ENCODE peak calls at places on chromosomes 7 and 10, in six cellular contexts. A, H, O, J, G and C are unnamed samples. For H3K4me1, the result is how much of the 10 kb centered on the place peaks cover.

GRCh38 chr10:100978121-100978895 is 9.0 kb downstream of the MRPL43 start:
- DNase-seq in A (no peak), H (no peak), O (no peak), J (no peak), G (no peak), C (no peak)

GRCh38 chr7:38675500-38676106 is 44.4 kb upstream of the AMPH start:
- DNase-seq in A (no peak), H (no peak), O (no peak), J (no peak), G (no peak), C (no peak)

GRCh38 chr7:127968547-127968946 is 62.7 kb downstream of the LRRC4 start:
- DNase-seq in A (no peak), H (no peak), O (no peak), J (no peak), G (no peak), C (no peak)

GRCh38 chr7:133540096-133540860 is 287.4 kb downstream of the EXOC4 start:
- DNase-seq in A (no peak), H (no peak), O (no peak), J (no peak), G (no peak), C (no peak)

GRCh38 chr7:96499532-96499931 is 177.6 kb upstream of the SLC25A13 start:
- DNase-seq in A (no peak), H (no peak), O (no peak), J (no peak), G (no peak), C (no peak)

GRCh38 chr7:119935418-119936025 is 337.5 kb upstream of the KCND2 start:
- DNase-seq in A (no peak), H (peak), O (peak), J (no peak), G (peak), C (no peak)

GRCh38 chr10:1611936-1612550 is 125.3 kb downstream of the ADARB2 start:
- DNase-seq in A (no peak), H (no peak), O (no peak), J (no peak), G (no peak), C (no peak)

GRCh38 chr7:1892011-1892965 is 222.2 kb downstream of the ELFN1 start:
- DNase-seq in A (no peak), H (no peak), O (no peak), J (no peak), G (no peak), C (no peak)

GRCh38 chr7:99614495-99614894 is 2.3 kb upstream of the ZSCAN25 start:
- DNase-seq in A (no peak), H (peak), O (no peak), J (no peak), G (no peak), C (no peak)

GRCh38 chr10:42753126-42753506 is 29.5 kb upstream of the BMS1 start:
- DNase-seq in A (peak), H (no peak), O (peak), J (peak), G (no peak), C (peak)

GRCh38 chr10:25811141-25811685 is 122.8 kb upstream of the MYO3A start:
- DNase-seq in A (no peak), H (no peak), O (no peak), J (no peak), G (no peak), C (no peak)

GRCh38 chr10:72831696-72832355 is 61.7 kb upstream of the OIT3 start:
- DNase-seq in A (no peak), H (no peak), O (no peak), J (no peak), G (no peak), C (no peak)

GRCh38 chr10:128530301-128530700 is 404.1 kb upstream of the MKI67 start:
- DNase-seq in A (no peak), H (peak), O (peak), J (no peak), G (no peak), C (no peak)

GRCh38 chr7:90409667-90410066 is 6.4 kb downstream of the CLDN12 start:
- DNase-seq in A (no peak), H (no peak), O (no peak), J (no peak), G (peak), C (no peak)

GRCh38 chr7:158357898-158358821 is 229.5 kb downstream of the PTPRN2 start:
- DNase-seq in A (peak), H (no peak), O (no peak), J (no peak), G (no peak), C (no peak)

GRCh38 chr7:94423865-94424264 is 29.2 kb downstream of the COL1A2 start:
- DNase-seq in A (no peak), H (no peak), O (peak), J (no peak), G (no peak), C (no peak)

DNA sequence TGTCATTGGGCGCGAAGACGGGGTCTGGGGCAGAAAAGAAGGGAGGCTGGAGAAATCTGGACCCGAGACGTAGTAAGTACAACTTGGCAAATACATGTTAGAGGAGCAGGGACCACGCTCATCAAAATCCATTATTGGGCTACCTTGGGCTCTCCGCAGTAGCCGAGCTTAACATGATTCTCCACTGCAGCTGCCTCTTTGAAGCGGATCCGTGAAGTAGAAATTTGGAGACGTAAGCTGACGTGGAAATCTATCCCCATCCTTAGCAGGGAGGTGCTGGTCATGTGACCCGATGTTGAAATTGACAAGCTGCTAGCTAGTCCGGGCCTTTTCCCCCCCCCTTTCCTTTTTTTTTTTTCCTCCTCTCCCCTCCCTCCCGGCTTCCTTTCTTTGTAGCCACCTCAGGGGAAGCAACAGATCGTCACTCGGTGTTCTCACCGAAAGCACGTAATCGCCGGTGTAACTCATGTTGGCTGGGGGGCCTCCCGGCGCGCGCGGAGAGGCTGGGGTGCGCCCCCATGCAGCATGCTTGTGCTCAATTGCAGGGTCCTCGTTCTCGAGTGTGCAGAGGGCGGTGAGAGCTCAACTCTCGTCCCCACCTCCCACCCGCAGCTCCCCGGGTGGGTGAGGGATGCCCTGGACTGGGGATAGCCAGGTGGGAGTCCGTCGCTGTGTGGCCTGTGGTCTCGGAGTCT is at the start of gene HOXA11:
- DNase-seq in A (peak), H (no peak), O (no peak), J (peak), G (no peak), C (peak)
- H3K4me1 ChIP-seq in A (under half), H (under half), O (under half), J (under half), G (under half), C (under half)

GRCh38 chr7:130900471-130901076 is 166.6 kb upstream of the KLF14 start:
- DNase-seq in A (no peak), H (no peak), O (no peak), J (no peak), G (no peak), C (no peak)
- H3K4me1 ChIP-seq in A (half or more), H (half or more), O (half or more), J (half or more), G (half or more), C (half or more)

DNA sequence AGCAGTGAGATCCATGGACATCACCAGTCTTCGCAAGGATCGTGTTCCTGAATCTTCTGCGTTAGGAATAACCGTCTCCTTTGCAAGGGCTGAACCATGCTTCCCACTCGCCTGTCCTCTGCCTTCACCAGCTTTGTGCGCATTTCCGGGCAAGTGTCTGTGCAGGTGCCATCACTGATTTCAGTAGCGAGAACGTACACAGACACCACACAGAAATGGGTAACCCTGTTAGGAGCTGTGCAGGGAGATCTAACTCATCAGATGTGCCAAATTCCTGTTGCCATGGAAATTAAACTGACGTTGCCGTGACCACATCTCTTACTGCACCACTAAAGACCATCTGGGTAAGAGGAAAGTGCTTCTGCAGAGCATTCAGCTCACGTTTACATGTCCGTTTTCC is 146.3 kb downstream of the DIP2C start:
- DNase-seq in A (peak), H (no peak), O (no peak), J (no peak), G (no peak), C (no peak)
- H3K4me1 ChIP-seq in A (under half), H (under half), O (under half), J (under half), G (under half), C (under half)

GRCh38 chr7:27160147-27160545 is 3.7 kb upstream of the HOXA7 start:
- DNase-seq in A (peak), H (no peak), O (no peak), J (peak), G (no peak), C (no peak)
- H3K4me1 ChIP-seq in A (under half), H (under half), O (under half), J (under half), G (under half), C (under half)

DNA sequence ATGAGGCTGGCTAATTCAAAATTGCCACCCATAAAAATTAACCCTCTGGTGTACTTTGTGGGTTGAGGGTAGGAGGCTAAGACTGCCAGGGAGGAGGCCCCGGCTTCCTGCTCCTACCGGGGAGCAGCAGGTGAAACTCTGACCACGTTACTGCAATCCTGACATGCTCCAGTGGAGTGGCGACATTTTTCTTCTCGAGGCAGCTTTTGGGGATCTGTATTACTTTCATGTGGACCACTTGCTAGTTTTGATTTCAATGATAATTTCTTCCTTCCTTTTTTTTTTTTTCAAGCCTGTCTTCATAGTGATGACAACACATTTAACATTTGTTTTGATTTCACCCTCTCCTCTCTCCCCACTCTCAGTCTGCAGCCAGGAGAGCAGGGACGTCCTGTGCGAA is 14.6 kb downstream of the GATA3 start:
- DNase-seq in A (no peak), H (no peak), O (no peak), J (no peak), G (no peak), C (no peak)
- H3K4me1 ChIP-seq in A (under half), H (under half), O (under half), J (under half), G (under half), C (under half)

DNA sequence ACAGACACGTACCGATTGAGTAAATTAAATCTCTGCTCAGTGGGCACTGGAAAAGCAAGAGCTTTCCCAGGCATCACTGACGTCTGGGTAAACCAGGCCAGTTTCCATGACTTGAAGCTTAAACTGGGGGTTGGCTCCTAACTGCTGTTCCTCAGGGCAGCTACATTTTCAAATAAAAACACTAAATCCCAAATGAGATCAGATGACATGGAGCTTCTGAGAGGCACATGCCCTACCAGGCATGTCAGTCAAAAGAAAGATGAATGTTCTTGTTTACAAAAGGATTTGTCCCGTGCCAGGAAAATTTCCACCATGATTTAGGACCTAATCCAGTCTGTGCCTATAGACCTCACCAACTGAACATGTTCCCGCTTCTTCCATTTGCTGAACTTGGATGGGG is 220.2 kb downstream of the KCNMA1 start:
- DNase-seq in A (no peak), H (no peak), O (no peak), J (no peak), G (no peak), C (no peak)
- H3K4me1 ChIP-seq in A (half or more), H (under half), O (under half), J (under half), G (under half), C (under half)

GRCh38 chr10:29951441-29951931 is 107.9 kb downstream of the JCAD start:
- DNase-seq in A (no peak), H (no peak), O (no peak), J (no peak), G (no peak), C (no peak)
- H3K4me1 ChIP-seq in A (under half), H (under half), O (under half), J (under half), G (under half), C (under half)

GRCh38 chr7:107027208-107027607 is 17.3 kb upstream of the PRKAR2B start:
- DNase-seq in A (no peak), H (no peak), O (no peak), J (no peak), G (no peak), C (no peak)

GRCh38 chr7:107021600-107021999 is 22.9 kb upstream of the PRKAR2B start:
- DNase-seq in A (no peak), H (no peak), O (no peak), J (no peak), G (no peak), C (no peak)

GRCh38 chr7:107025449-107026103 is 18.9 kb upstream of the PRKAR2B start:
- DNase-seq in A (no peak), H (no peak), O (peak), J (no peak), G (no peak), C (no peak)

GRCh38 chr7:107023522-107024149 is 20.9 kb upstream of the PRKAR2B start:
- DNase-seq in A (no peak), H (no peak), O (no peak), J (no peak), G (no peak), C (no peak)

GRCh38 chr7:107024906-107025305 is 19.6 kb upstream of the PRKAR2B start:
- DNase-seq in A (no peak), H (no peak), O (no peak), J (no peak), G (no peak), C (no peak)
- H3K4me1 ChIP-seq in A (under half), H (under half), O (under half), J (under half), G (under half), C (under half)